ENCODE peak calls at places on chromosomes 2 and 18, in six cellular contexts. E, V, I, Q, R and K are unnamed samples.

GRCh38 chr2:109402980-109403840 is 210.6 kb downstream of the SEPTIN10 start:
- DNase-seq in E (no peak), V (no peak), I (no peak), Q (no peak), R (no peak), K (no peak)

GRCh38 chr2:173831312-173832229 is 133.6 kb downstream of the SP3 start:
- DNase-seq in E (no peak), V (peak; percentile 16), I (no peak), Q (no peak), R (peak; percentile 71), K (no peak)

GRCh38 chr18:3726241-3726951 is 276.4 kb downstream of the TGIF1 start:
- DNase-seq in E (peak; percentile 84), V (no peak), I (no peak), Q (peak; percentile 95), R (no peak), K (no peak)

GRCh38 chr2:75552222-75552621 is 8.5 kb downstream of the EVA1A start:
- DNase-seq in E (no peak), V (no peak), I (no peak), Q (no peak), R (no peak), K (no peak)

GRCh38 chr18:13300029-13300428 is 81.5 kb downstream of the LDLRAD4 start:
- DNase-seq in E (no peak), V (no peak), I (no peak), Q (peak; percentile 57), R (no peak), K (no peak)

GRCh38 chr2:88191722-88192042 is 21.5 kb downstream of the THNSL2 start:
- DNase-seq in E (no peak), V (no peak), I (no peak), Q (no peak), R (no peak), K (no peak)

GRCh38 chr18:80247403-80247916 is at the start of gene PARD6G:
- DNase-seq in E (peak; percentile 55), V (no peak), I (peak; percentile 86), Q (peak; percentile 54), R (peak; percentile 64), K (peak; percentile 32)

GRCh38 chr2:154914606-154915005 is 216.1 kb downstream of the KCNJ3 start:
- DNase-seq in E (no peak), V (no peak), I (no peak), Q (no peak), R (no peak), K (peak; percentile 39)

GRCh38 chr2:99957724-99958123 is 184.7 kb downstream of the AFF3 start:
- DNase-seq in E (no peak), V (no peak), I (no peak), Q (no peak), R (no peak), K (no peak)

GRCh38 chr2:134628453-134628852 is 90.3 kb downstream of the TMEM163 start:
- DNase-seq in E (no peak), V (no peak), I (no peak), Q (no peak), R (no peak), K (no peak)

GRCh38 chr2:101188683-101189405 is 37.7 kb upstream of the TBC1D8 start:
- DNase-seq in E (no peak), V (no peak), I (no peak), Q (no peak), R (peak; percentile 53), K (no peak)

GRCh38 chr2:138507267-138507666 is 5.7 kb downstream of the SPOPL start:
- DNase-seq in E (peak; percentile 89), V (no peak), I (no peak), Q (peak; percentile 84), R (no peak), K (no peak)

GRCh38 chr18:46497129-46497528 is 159.9 kb downstream of the LOXHD1 start:
- DNase-seq in E (no peak), V (no peak), I (peak; percentile 8), Q (no peak), R (peak; percentile 29), K (peak; percentile 9)

GRCh38 chr2:239697765-239698164 is 296.9 kb upstream of the HDAC4 start:
- DNase-seq in E (no peak), V (no peak), I (no peak), Q (no peak), R (no peak), K (no peak)

GRCh38 chr18:21598726-21599584 is 1.5 kb downstream of the ESCO1 start:
- DNase-seq in E (no peak), V (no peak), I (no peak), Q (peak; percentile 27), R (peak; percentile 11), K (no peak)

GRCh38 chr2:134892282-134893054 is 26.2 kb upstream of the CCNT2 start:
- DNase-seq in E (no peak), V (no peak), I (no peak), Q (no peak), R (no peak), K (no peak)

GRCh38 chr2:189685540-189686229 is 11.2 kb downstream of the ANKAR start:
- DNase-seq in E (no peak), V (no peak), I (no peak), Q (peak; percentile 3), R (peak; percentile 67), K (peak; percentile 71)

GRCh38 chr2:240305369-240305962 is 130.0 kb upstream of the GPC1 start:
- DNase-seq in E (no peak), V (no peak), I (no peak), Q (no peak), R (no peak), K (no peak)